ENCODE peak calls at places on chromosomes 16 and 17, in seven cellular contexts. T is fibroblast of the conjunctiva; F is activated CD8-positive, alpha-beta memory T cell treated with anti-CD3 and anti-CD28 coated beads, Interleukin-2, amount 50 U/mL, for 48 hours; R is neural crest cell; W is substantia nigra; E is germinal center; G is aorta. K is an unnamed sample.

GRCh38 chr16:85173981-85174751 is 61.9 kb upstream of the CIBAR2 start:
- DNase-seq in T (no peak), E (no peak), R (no peak), F (no peak), G (peak), W (no peak), K (peak)

GRCh38 chr17:67392111-67392510 is 15.0 kb downstream of the PITPNC1 start:
- DNase-seq in G (no peak), F (peak), R (no peak), W (no peak), E (no peak), T (no peak), K (no peak)

GRCh38 chr17:33016920-33017319 is 25.3 kb downstream of the SPACA3 start:
- DNase-seq in W (no peak), G (no peak), T (no peak), F (peak), R (no peak), E (no peak), K (no peak)

GRCh38 chr17:79097226-79098055 is 22.8 kb downstream of the ENGASE start:
- DNase-seq in G (no peak), R (no peak), F (no peak), W (no peak), T (no peak), E (peak), K (no peak)

GRCh38 chr17:81329279-81329926 is 34.3 kb upstream of the SLC38A10 start:
- DNase-seq in F (no peak), E (no peak), W (no peak), R (no peak), G (peak), T (peak), K (peak)

GRCh38 chr17:72553051-72553755 is 432.4 kb downstream of the SOX9 start:
- DNase-seq in W (no peak), R (no peak), G (no peak), E (no peak), T (no peak), F (no peak), K (no peak)

GRCh38 chr16:15509593-15510520 is 75.5 kb downstream of the BMERB1 start:
- DNase-seq in G (no peak), F (peak), W (no peak), E (no peak), T (no peak), R (no peak), K (peak)

GRCh38 chr16:81238296-81239011 is at the start of gene BCO1:
- DNase-seq in W (no peak), T (peak), F (no peak), R (no peak), G (no peak), E (no peak), K (peak)

GRCh38 chr16:716250-716607 is 1.3 kb downstream of the METRN start:
- DNase-seq in G (no peak), E (no peak), F (no peak), T (peak), R (peak), W (peak), K (no peak)

GRCh38 chr16:51487880-51488279 is 336.8 kb upstream of the SALL1 start:
- DNase-seq in T (no peak), E (no peak), F (no peak), G (no peak), R (no peak), W (no peak), K (no peak)

GRCh38 chr16:25066747-25067631 is 44.6 kb upstream of the LCMT1 start:
- DNase-seq in R (peak), W (peak), G (peak), E (peak), T (peak), F (peak), K (no peak)

GRCh38 chr16:82892327-82892726 is 265.6 kb downstream of the CDH13 start:
- DNase-seq in E (no peak), G (no peak), R (no peak), F (no peak), W (no peak), T (no peak), K (no peak)

K was measured in H4.